ENCODE peak calls at places on chromosome 13, in six cellular contexts. One of them, this sample, is unnamed.

GRCh38 chr13:91247768-91248167 is 99.7 kb upstream of the MIR17HG start:
- DNase-seq in fibroblast of lung: peak; percentile 15
- DNase-seq in hypothalamus: no peak
- DNase-seq in CD8-positive, alpha-beta memory T cell: no peak
- DNase-seq in NCI-H524: no peak
- DNase-seq in cardiac muscle cell: peak; percentile 5
- DNase-seq in this sample: no peak

GRCh38 chr13:73248711-73249580 is 190.1 kb downstream of the KLF5 start:
- DNase-seq in cardiac muscle cell: peak; percentile 31
- DNase-seq in NCI-H524: no peak
- DNase-seq in CD8-positive, alpha-beta memory T cell: no peak
- DNase-seq in hypothalamus: no peak
- DNase-seq in fibroblast of lung: peak; percentile 45
- DNase-seq in this sample: no peak

GRCh38 chr13:49457221-49457620 is 13.1 kb downstream of the SETDB2 start:
- DNase-seq in CD8-positive, alpha-beta memory T cell: no peak
- DNase-seq in fibroblast of lung: peak; percentile 74
- DNase-seq in cardiac muscle cell: no peak
- DNase-seq in NCI-H524: no peak
- DNase-seq in hypothalamus: no peak
- DNase-seq in this sample: no peak

GRCh38 chr13:110499621-110500281 is 61.8 kb downstream of the RAB20 start:
- DNase-seq in fibroblast of lung: no peak
- DNase-seq in CD8-positive, alpha-beta memory T cell: no peak
- DNase-seq in NCI-H524: peak; percentile 85
- DNase-seq in hypothalamus: no peak
- DNase-seq in cardiac muscle cell: no peak
- DNase-seq in this sample: no peak

GRCh38 chr13:103430368-103430767 is 364.2 kb upstream of the SLC10A2 start:
- DNase-seq in NCI-H524: peak; percentile 7
- DNase-seq in CD8-positive, alpha-beta memory T cell: no peak
- DNase-seq in fibroblast of lung: no peak
- DNase-seq in cardiac muscle cell: no peak
- DNase-seq in hypothalamus: no peak
- DNase-seq in this sample: no peak

GRCh38 chr13:30340367-30341184 is 33.2 kb upstream of the KATNAL1 start:
- DNase-seq in fibroblast of lung: peak; percentile 92
- DNase-seq in CD8-positive, alpha-beta memory T cell: no peak
- DNase-seq in cardiac muscle cell: peak; percentile 85
- DNase-seq in hypothalamus: no peak
- DNase-seq in NCI-H524: peak; percentile 99
- DNase-seq in this sample: no peak

GRCh38 chr13:92317066-92317465 is 909.5 kb upstream of the GPC6 start:
- DNase-seq in NCI-H524: no peak
- DNase-seq in cardiac muscle cell: peak; percentile 97
- DNase-seq in hypothalamus: no peak
- DNase-seq in CD8-positive, alpha-beta memory T cell: no peak
- DNase-seq in fibroblast of lung: peak; percentile 80
- DNase-seq in this sample: no peak

GRCh38 chr13:33106656-33107402 is 90.6 kb downstream of the KL start:
- DNase-seq in fibroblast of lung: no peak
- DNase-seq in hypothalamus: no peak
- DNase-seq in cardiac muscle cell: no peak
- DNase-seq in NCI-H524: no peak
- DNase-seq in CD8-positive, alpha-beta memory T cell: no peak
- DNase-seq in this sample: no peak

GRCh38 chr13:111541752-111542529 is 221.5 kb downstream of the TEX29 start:
- DNase-seq in cardiac muscle cell: no peak
- DNase-seq in NCI-H524: no peak
- DNase-seq in fibroblast of lung: no peak
- DNase-seq in CD8-positive, alpha-beta memory T cell: no peak
- DNase-seq in hypothalamus: no peak
- DNase-seq in this sample: no peak

GRCh38 chr13:51646041-51646670 is 61.9 kb downstream of the WDFY2 start:
- DNase-seq in NCI-H524: no peak
- DNase-seq in CD8-positive, alpha-beta memory T cell: no peak
- DNase-seq in hypothalamus: no peak
- DNase-seq in cardiac muscle cell: no peak
- DNase-seq in fibroblast of lung: no peak
- DNase-seq in this sample: no peak

This sample was measured in nephron progenitor cell.